ENCODE peak calls at places on chromosomes 12 and 14, in six cellular contexts. N, S, B, T, Y and I are unnamed samples.

GRCh38 chr14:22508662-22509035 is 80.4 kb downstream of the DAD1 start:
- DNase-seq in N (no peak), S (no peak), B (no peak), T (no peak), Y (no peak), I (no peak)

GRCh38 chr14:92589213-92589852 is 75.8 kb downstream of the RIN3 start:
- DNase-seq in N (peak), S (no peak), B (no peak), T (no peak), Y (no peak), I (no peak)

GRCh38 chr12:107486140-107486892 is 199.3 kb upstream of the PWP1 start:
- DNase-seq in N (no peak), S (no peak), B (no peak), T (no peak), Y (no peak), I (no peak)

GRCh38 chr14:95260537-95261440 is 58.9 kb downstream of the CLMN start:
- DNase-seq in N (peak), S (no peak), B (peak), T (no peak), Y (no peak), I (no peak)

GRCh38 chr14:105018414-105018813 is 2.5 kb downstream of the CDCA4 start:
- DNase-seq in N (no peak), S (no peak), B (no peak), T (no peak), Y (no peak), I (no peak)

GRCh38 chr14:23568021-23568599 is 519 bp upstream of the AP1G2 start:
- DNase-seq in N (no peak), S (no peak), B (no peak), T (peak), Y (no peak), I (no peak)

GRCh38 chr12:79674629-79675028 is 16.1 kb downstream of the PAWR start:
- DNase-seq in N (no peak), S (no peak), B (no peak), T (no peak), Y (no peak), I (no peak)

GRCh38 chr14:55026793-55027560 is at the start of the genes SOCS4 and WDHD1:
- DNase-seq in N (peak), S (peak), B (peak), T (peak), Y (peak), I (peak)

GRCh38 chr14:21346532-21347135 is 37.2 kb downstream of the SUPT16H start:
- DNase-seq in N (no peak), S (no peak), B (no peak), T (no peak), Y (no peak), I (no peak)

GRCh38 chr14:98259881-98260280 is 1012.1 kb downstream of the BCL11B start:
- DNase-seq in N (no peak), S (no peak), B (no peak), T (no peak), Y (no peak), I (no peak)

GRCh38 chr12:96171905-96172304 is 22.3 kb upstream of the ELK3 start:
- DNase-seq in N (no peak), S (no peak), B (no peak), T (no peak), Y (no peak), I (no peak)

GRCh38 chr14:65251213-65251612 is 148.9 kb upstream of the MAX start:
- DNase-seq in N (no peak), S (no peak), B (no peak), T (no peak), Y (no peak), I (no peak)

GRCh38 chr14:101187816-101188570 is 284.5 kb upstream of the RTL1 start:
- DNase-seq in N (no peak), S (no peak), B (peak), T (no peak), Y (peak), I (no peak)

GRCh38 chr14:53652068-53652467 is 304.6 kb downstream of the BMP4 start:
- DNase-seq in N (no peak), S (no peak), B (no peak), T (no peak), Y (no peak), I (no peak)

GRCh38 chr14:51654549-51654879 is 2.8 kb downstream of the FRMD6 start:
- DNase-seq in N (no peak), S (no peak), B (no peak), T (no peak), Y (no peak), I (no peak)

GRCh38 chr14:51651388-51652167 is at the start of gene FRMD6:
- DNase-seq in N (peak), S (peak), B (peak), T (peak), Y (peak), I (peak)

GRCh38 chr14:51653855-51654548 is 2.3 kb downstream of the FRMD6 start:
- DNase-seq in N (no peak), S (no peak), B (no peak), T (no peak), Y (no peak), I (no peak)

GRCh38 chr14:51652168-51653095 is 722 bp downstream of the FRMD6 start:
- DNase-seq in N (no peak), S (peak), B (no peak), T (peak), Y (peak), I (no peak)

DNA sequence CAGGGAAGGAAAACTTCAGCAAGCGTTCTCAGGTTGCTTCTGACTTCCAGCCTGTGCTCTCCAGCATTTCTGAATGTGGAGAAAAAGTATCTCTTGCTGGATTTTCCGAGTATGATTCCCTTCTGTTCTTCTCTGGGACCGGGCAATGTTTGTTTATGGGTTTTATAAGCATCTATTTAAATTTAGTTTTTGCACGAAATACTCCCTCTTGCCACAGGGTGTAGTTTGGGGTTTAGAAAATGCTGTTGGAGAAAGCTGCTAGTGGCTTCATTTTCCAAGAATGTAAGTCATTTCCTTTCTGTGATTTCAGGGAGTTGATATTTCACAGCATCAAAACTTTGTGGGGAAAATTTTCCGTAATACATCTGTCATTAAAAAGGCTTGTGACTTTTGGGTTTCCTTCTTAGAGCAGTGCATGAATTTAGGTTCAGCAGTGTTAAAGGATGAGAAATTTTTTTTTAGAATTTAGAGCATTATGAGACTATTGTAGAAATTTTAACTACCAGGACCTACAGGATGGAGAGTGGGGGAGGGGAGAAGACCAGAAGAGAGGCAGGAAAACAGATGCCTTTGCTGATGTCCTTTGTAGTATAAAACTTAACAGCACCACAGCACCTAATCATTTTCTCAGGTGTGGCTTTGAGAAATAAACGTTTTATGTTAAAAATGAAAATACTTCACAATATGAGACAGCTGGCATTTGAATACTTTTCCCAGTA is 1.5 kb downstream of the FRMD6 start:
- DNase-seq in N (peak), S (no peak), B (no peak), T (no peak), Y (no peak), I (no peak)
- TF ChIP-seq CTCF in N (peak), S (peak), B (peak), T (peak), Y (peak), I (peak)

GRCh38 chr12:119176267-119177055 is 2.3 kb upstream of the HSPB8 start:
- DNase-seq in N (peak), S (peak), B (peak), T (peak), Y (peak), I (peak)

GRCh38 chr12:119177724-119178380 is 879 bp upstream of the HSPB8 start:
- DNase-seq in N (no peak), S (no peak), B (no peak), T (no peak), Y (no peak), I (no peak)

GRCh38 chr12:119177056-119177325 is 1.7 kb upstream of the HSPB8 start:
- DNase-seq in N (no peak), S (no peak), B (no peak), T (no peak), Y (no peak), I (no peak)

GRCh38 chr12:119171691-119172090 is 7.0 kb upstream of the HSPB8 start:
- DNase-seq in N (no peak), S (no peak), B (no peak), T (no peak), Y (no peak), I (no peak)

GRCh38 chr12:119175115-119175514 is 3.6 kb upstream of the HSPB8 start:
- DNase-seq in N (no peak), S (no peak), B (no peak), T (no peak), Y (no peak), I (no peak)
- H3K27ac ChIP-seq in N (no peak), S (peak), B (no peak), T (peak), Y (no peak), I (no peak)

DNA sequence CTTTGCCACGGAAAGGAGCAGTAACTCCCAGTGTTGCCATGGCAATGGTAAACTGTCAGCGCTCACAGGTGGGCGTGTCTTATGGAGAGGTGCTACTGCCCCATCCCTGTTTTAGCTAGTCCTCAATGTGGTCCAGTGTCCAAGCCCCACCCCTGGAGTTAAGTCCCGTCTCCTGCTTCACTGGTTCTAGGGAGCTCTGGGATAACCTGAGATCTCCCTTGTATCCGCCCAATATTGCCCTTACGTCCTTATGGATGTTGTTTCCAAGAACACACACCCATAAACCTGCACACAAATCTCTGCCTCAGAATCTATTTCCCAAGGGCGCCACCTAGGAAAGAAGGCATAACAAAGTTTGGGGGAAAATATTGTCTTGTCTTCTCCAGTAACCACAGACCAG is 64.2 kb downstream of the SPRING1 start:
- DNase-seq in N (no peak), S (no peak), B (no peak), T (no peak), Y (no peak), I (no peak)
- TF ChIP-seq CTCF in N (peak), S (no peak), B (no peak), T (no peak), Y (no peak), I (no peak)

GRCh38 chr14:63952933-63953437 is 100.2 kb downstream of the SYNE2 start:
- DNase-seq in N (no peak), S (no peak), B (no peak), T (no peak), Y (no peak), I (no peak)
- H3K27ac ChIP-seq in N (no peak), S (no peak), B (no peak), T (peak), Y (no peak), I (peak)

GRCh38 chr14:50285861-50286260 is 26.2 kb downstream of the L2HGDH start:
- DNase-seq in N (no peak), S (no peak), B (no peak), T (no peak), Y (no peak), I (no peak)
- TF ChIP-seq CTCF in N (no peak), S (no peak), B (no peak), T (no peak), Y (no peak), I (no peak)

DNA sequence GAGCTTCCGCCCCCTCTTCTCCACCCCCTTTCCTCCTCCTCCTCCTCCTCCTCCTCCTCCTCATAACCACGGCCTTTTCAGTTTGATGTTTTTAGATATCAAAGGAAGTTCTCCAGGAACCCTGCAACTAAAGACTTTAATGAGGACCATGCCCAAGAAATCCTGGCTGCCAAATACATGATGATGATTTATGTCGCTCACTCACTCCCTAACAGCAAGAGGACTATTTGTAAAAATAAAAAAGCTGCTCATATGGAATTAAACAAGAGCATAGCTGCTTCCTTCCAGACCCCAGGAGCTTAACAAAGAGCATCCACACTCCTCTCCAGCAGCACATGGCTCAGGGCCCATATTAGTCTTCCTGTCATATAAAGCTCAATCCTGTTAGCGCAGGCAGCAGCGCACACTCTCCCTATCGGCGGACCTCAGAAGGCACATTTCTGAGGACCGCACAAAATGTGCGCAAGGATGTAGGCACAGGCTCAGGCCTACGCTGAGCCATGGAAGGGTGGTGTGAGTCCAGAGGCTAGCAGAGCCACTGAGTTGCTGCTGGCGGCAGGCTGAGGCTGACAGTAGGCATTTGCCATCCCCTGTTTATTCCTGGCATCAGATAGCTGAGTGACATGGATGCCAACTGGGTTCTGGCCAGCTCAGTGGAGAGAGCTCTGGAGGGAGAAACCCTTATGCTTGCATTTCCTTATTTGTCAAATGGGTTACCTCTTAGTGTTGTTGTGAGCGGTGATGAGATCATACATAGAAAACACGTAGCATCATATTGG is 232.8 kb downstream of the MSRB3 start:
- DNase-seq in N (no peak), S (peak), B (no peak), T (peak), Y (no peak), I (no peak)
- H3K27ac ChIP-seq in N (no peak), S (no peak), B (no peak), T (no peak), Y (no peak), I (no peak)

GRCh38 chr12:102917026-102917787 is at the start of gene PAH:
- DNase-seq in N (peak), S (no peak), B (no peak), T (no peak), Y (no peak), I (no peak)
- TF ChIP-seq CTCF in N (no peak), S (no peak), B (no peak), T (no peak), Y (no peak), I (no peak)

DNA sequence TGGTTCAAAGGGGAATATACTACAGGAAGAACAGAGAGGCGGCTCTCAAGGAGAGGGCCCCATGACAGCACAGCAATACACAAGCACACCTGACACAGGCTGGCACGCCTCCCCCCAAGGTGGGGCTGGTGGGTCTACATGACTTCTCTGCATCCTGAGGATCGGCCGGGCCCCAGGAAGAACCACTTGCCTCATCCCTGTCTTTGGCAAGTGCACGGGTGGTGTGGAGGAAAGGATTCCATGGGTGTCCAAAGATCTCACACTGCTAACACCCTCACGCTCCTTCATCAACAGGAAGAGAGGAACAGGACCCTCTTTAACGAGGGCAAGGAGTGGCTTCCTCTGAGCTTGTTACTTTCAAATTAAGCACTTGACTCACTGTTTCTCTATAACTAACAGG is 7.3 kb downstream of the VAMP1 start:
- DNase-seq in N (no peak), S (no peak), B (no peak), T (no peak), Y (no peak), I (no peak)
- H3K27ac ChIP-seq in N (no peak), S (peak), B (no peak), T (no peak), Y (peak), I (no peak)

GRCh38 chr12:1698638-1699214 is 7.9 kb downstream of the ADIPOR2 start:
- DNase-seq in N (no peak), S (no peak), B (no peak), T (no peak), Y (no peak), I (no peak)
- TF ChIP-seq CTCF in N (no peak), S (no peak), B (no peak), T (no peak), Y (no peak), I (no peak)

GRCh38 chr12:3809357-3810015 is 56.6 kb upstream of the CRACR2A start:
- DNase-seq in N (no peak), S (no peak), B (no peak), T (no peak), Y (no peak), I (no peak)

GRCh38 chr12:3810540-3810939 is 57.6 kb upstream of the CRACR2A start:
- DNase-seq in N (no peak), S (no peak), B (no peak), T (no peak), Y (no peak), I (no peak)

GRCh38 chr12:3805058-3805457 is 52.1 kb upstream of the CRACR2A start:
- DNase-seq in N (no peak), S (no peak), B (no peak), T (no peak), Y (no peak), I (no peak)

GRCh38 chr12:3815096-3815766 is 58.0 kb downstream of the PARP11 start:
- DNase-seq in N (no peak), S (no peak), B (no peak), T (no peak), Y (no peak), I (no peak)

DNA sequence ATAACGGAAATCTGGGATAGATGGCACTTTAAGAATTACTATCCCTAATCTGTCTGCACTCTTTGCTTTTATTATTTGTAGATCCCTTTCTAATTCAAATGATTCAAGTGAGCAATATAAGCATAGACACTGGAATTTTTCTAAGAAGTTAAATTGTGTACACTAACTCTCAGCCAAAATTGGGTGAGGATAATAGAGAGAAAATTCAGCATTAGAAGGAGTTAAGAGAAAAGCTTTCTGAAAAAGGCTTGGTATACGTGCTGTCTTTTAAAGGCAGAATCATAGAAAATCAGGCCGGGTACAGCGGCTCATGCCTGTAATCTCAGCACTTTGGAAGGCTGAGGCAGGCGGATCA is 57.1 kb upstream of the CRACR2A start:
- DNase-seq in N (no peak), S (no peak), B (no peak), T (no peak), Y (no peak), I (no peak)
- H3K27ac ChIP-seq in N (no peak), S (no peak), B (no peak), T (no peak), Y (no peak), I (no peak)